ENCODE peak calls at places on chromosomes 6 and 20, in nine cellular contexts. One of them, this sample, is unnamed.

GRCh38 chr20:49219091-49219923 is at the start of gene DDX27:
- DNase-seq in left cardiac atrium: peak
- DNase-seq in lung: peak
- DNase-seq in H54: peak
- DNase-seq in GM13976: peak
- DNase-seq in NCI-H2081: peak
- DNase-seq in activated naive CD4-positive, alpha-beta T cell treated with Interleukin-2 at 50 U/mL for 16 hours: peak
- DNase-seq in KBM-7: peak
- DNase-seq in kidney: peak
- DNase-seq in this sample: peak

GRCh38 chr20:15937179-15937578 is 636.1 kb downstream of the KIF16B start:
- DNase-seq in left cardiac atrium: no peak
- DNase-seq in lung: no peak
- DNase-seq in H54: no peak
- DNase-seq in GM13976: no peak
- DNase-seq in NCI-H2081: no peak
- DNase-seq in activated naive CD4-positive, alpha-beta T cell treated with Interleukin-2 at 50 U/mL for 16 hours: no peak
- DNase-seq in KBM-7: no peak
- DNase-seq in kidney: no peak
- DNase-seq in this sample: no peak

GRCh38 chr6:82000551-82000950 is 247.0 kb downstream of the IBTK start:
- DNase-seq in left cardiac atrium: no peak
- DNase-seq in lung: no peak
- DNase-seq in H54: no peak
- DNase-seq in GM13976: no peak
- DNase-seq in NCI-H2081: no peak
- DNase-seq in activated naive CD4-positive, alpha-beta T cell treated with Interleukin-2 at 50 U/mL for 16 hours: no peak
- DNase-seq in KBM-7: no peak
- DNase-seq in kidney: no peak
- DNase-seq in this sample: no peak

GRCh38 chr20:20083796-20084195 is 31.5 kb downstream of the CFAP61 start:
- DNase-seq in left cardiac atrium: no peak
- DNase-seq in lung: no peak
- DNase-seq in H54: no peak
- DNase-seq in GM13976: peak
- DNase-seq in NCI-H2081: peak
- DNase-seq in activated naive CD4-positive, alpha-beta T cell treated with Interleukin-2 at 50 U/mL for 16 hours: no peak
- DNase-seq in KBM-7: peak
- DNase-seq in kidney: no peak
- DNase-seq in this sample: peak

GRCh38 chr6:1770435-1770843 is 160.7 kb downstream of the FOXC1 start:
- DNase-seq in left cardiac atrium: no peak
- DNase-seq in lung: no peak
- DNase-seq in H54: no peak
- DNase-seq in GM13976: no peak
- DNase-seq in NCI-H2081: no peak
- DNase-seq in activated naive CD4-positive, alpha-beta T cell treated with Interleukin-2 at 50 U/mL for 16 hours: peak
- DNase-seq in KBM-7: no peak
- DNase-seq in kidney: no peak
- DNase-seq in this sample: peak

GRCh38 chr6:83815631-83816030 is 37.5 kb upstream of the RIPPLY2 start:
- DNase-seq in left cardiac atrium: no peak
- DNase-seq in lung: no peak
- DNase-seq in H54: no peak
- DNase-seq in GM13976: no peak
- DNase-seq in NCI-H2081: no peak
- DNase-seq in activated naive CD4-positive, alpha-beta T cell treated with Interleukin-2 at 50 U/mL for 16 hours: no peak
- DNase-seq in KBM-7: no peak
- DNase-seq in kidney: no peak
- DNase-seq in this sample: peak

GRCh38 chr6:142694054-142694453 is 250.9 kb downstream of the HIVEP2 start:
- DNase-seq in left cardiac atrium: no peak
- DNase-seq in lung: no peak
- DNase-seq in H54: no peak
- DNase-seq in GM13976: no peak
- DNase-seq in NCI-H2081: no peak
- DNase-seq in activated naive CD4-positive, alpha-beta T cell treated with Interleukin-2 at 50 U/mL for 16 hours: no peak
- DNase-seq in KBM-7: no peak
- DNase-seq in kidney: no peak
- DNase-seq in this sample: peak

GRCh38 chr20:44739952-44740351 is 5.7 kb upstream of the KCNK15 start:
- DNase-seq in left cardiac atrium: no peak
- DNase-seq in lung: no peak
- DNase-seq in H54: no peak
- DNase-seq in GM13976: no peak
- DNase-seq in NCI-H2081: no peak
- DNase-seq in activated naive CD4-positive, alpha-beta T cell treated with Interleukin-2 at 50 U/mL for 16 hours: no peak
- DNase-seq in KBM-7: no peak
- DNase-seq in kidney: peak
- DNase-seq in this sample: no peak

GRCh38 chr6:155260686-155261085 is 3.1 kb upstream of the CLDN20 start:
- DNase-seq in left cardiac atrium: no peak
- DNase-seq in lung: no peak
- DNase-seq in H54: no peak
- DNase-seq in GM13976: no peak
- DNase-seq in NCI-H2081: no peak
- DNase-seq in activated naive CD4-positive, alpha-beta T cell treated with Interleukin-2 at 50 U/mL for 16 hours: no peak
- DNase-seq in KBM-7: no peak
- DNase-seq in kidney: no peak
- DNase-seq in this sample: no peak

GRCh38 chr6:36625161-36625919 is 31.2 kb downstream of the SRSF3 start:
- DNase-seq in left cardiac atrium: no peak
- DNase-seq in lung: no peak
- DNase-seq in H54: no peak
- DNase-seq in GM13976: no peak
- DNase-seq in NCI-H2081: peak
- DNase-seq in activated naive CD4-positive, alpha-beta T cell treated with Interleukin-2 at 50 U/mL for 16 hours: no peak
- DNase-seq in KBM-7: no peak
- DNase-seq in kidney: no peak
- DNase-seq in this sample: no peak